ENCODE peak calls at places on chromosomes 5 and 9, in ten cellular contexts. Z, V, F, J, B, K, I, O, C and X are unnamed samples.

GRCh38 chr5:8908055-8908683 is 637.7 kb downstream of the SEMA5A start:
- DNase-seq in Z (no peak), I (no peak), V (no peak), O (no peak), J (peak; percentile 57), B (peak; percentile 71), K (peak; percentile 46), F (peak; percentile 44), C (peak; percentile 7), X (no peak)

GRCh38 chr5:67996596-67996995 is 219.0 kb upstream of the PIK3R1 start:
- DNase-seq in Z (no peak), O (no peak), C (no peak), B (no peak), F (no peak), K (no peak), J (no peak), I (no peak), V (no peak), X (no peak)

GRCh38 chr5:29015523-29015922 is 1977.1 kb upstream of the CDH9 start:
- DNase-seq in F (no peak), I (no peak), J (no peak), O (no peak), C (no peak), V (no peak), K (no peak), B (no peak), Z (no peak), X (no peak)

GRCh38 chr5:169404223-169404622 is 103.3 kb upstream of the SLIT3 start:
- DNase-seq in B (no peak), C (no peak), O (no peak), J (no peak), K (no peak), I (no peak), V (no peak), F (no peak), Z (no peak), X (no peak)

GRCh38 chr9:99019523-99020331 is 76.0 kb downstream of the COL15A1 start:
- DNase-seq in B (no peak), I (no peak), K (no peak), F (peak; percentile 74), C (peak; percentile 84), J (no peak), O (no peak), Z (no peak), V (no peak), X (no peak)

GRCh38 chr5:124289122-124289521 is 457.3 kb downstream of the ZNF608 start:
- DNase-seq in Z (no peak), I (no peak), O (no peak), B (no peak), K (no peak), F (no peak), C (no peak), J (no peak), V (no peak), X (no peak)

GRCh38 chr9:33447404-33448158 is at the start of gene AQP3:
- DNase-seq in O (peak; percentile 83), V (peak; percentile 81), B (peak; percentile 82), I (no peak), K (peak; percentile 66), C (no peak), F (no peak), Z (peak; percentile 43), J (peak; percentile 50), X (no peak)

GRCh38 chr9:110255417-110256141 is 728 bp downstream of the TXN start:
- DNase-seq in K (peak; percentile 65), J (peak; percentile 66), I (peak; percentile 85), Z (peak; percentile 17), B (peak; percentile 51), F (peak; percentile 80), C (peak; percentile 33), V (peak; percentile 74), O (peak; percentile 12), X (no peak)

GRCh38 chr5:116572375-116573278 is 2.0 kb downstream of the SEMA6A start:
- DNase-seq in K (peak; percentile 2), C (no peak), I (no peak), Z (no peak), J (no peak), B (peak; percentile 68), F (no peak), V (peak; percentile 62), O (no peak), X (no peak)

GRCh38 chr9:112881366-112881765 is 9.3 kb downstream of the SLC46A2 start:
- DNase-seq in F (peak; percentile 77), I (no peak), C (peak; percentile 85), K (no peak), J (no peak), V (no peak), B (no peak), Z (no peak), O (no peak), X (no peak)

GRCh38 chr5:124315746-124316415 is 430.6 kb downstream of the ZNF608 start:
- DNase-seq in C (peak; percentile 95), O (no peak), K (no peak), J (no peak), B (no peak), Z (no peak), F (no peak), I (no peak), V (no peak), X (no peak)

GRCh38 chr9:115254781-115255180 is 136.8 kb upstream of the TNC start:
- DNase-seq in B (no peak), K (no peak), J (no peak), Z (no peak), F (no peak), I (no peak), C (no peak), V (no peak), O (no peak), X (no peak)

GRCh38 chr5:1494780-1495524 is 28.8 kb downstream of the LPCAT1 start:
- DNase-seq in I (peak; percentile 75), V (peak; percentile 75), K (no peak), F (no peak), B (no peak), Z (peak; percentile 40), J (peak; percentile 97), O (peak; percentile 23), C (no peak), X (no peak)

GRCh38 chr9:34624475-34624984 is 4.2 kb upstream of the DCTN3 start:
- DNase-seq in C (no peak), B (peak; percentile 53), K (no peak), J (no peak), I (no peak), F (no peak), O (no peak), V (no peak), Z (no peak), X (no peak)

GRCh38 chr5:54718647-54719046 is 201.1 kb downstream of the SNX18 start:
- DNase-seq in V (peak; percentile 63), Z (no peak), O (no peak), K (no peak), I (no peak), F (no peak), C (no peak), B (no peak), J (no peak), X (peak; percentile 92)

GRCh38 chr9:133861103-133861502 is 123.0 kb upstream of the SARDH start:
- DNase-seq in J (no peak), F (no peak), B (no peak), O (no peak), K (no peak), C (no peak), I (no peak), Z (no peak), V (no peak), X (no peak)

GRCh38 chr5:123754167-123754840 is 242.3 kb downstream of the CSNK1G3 start:
- DNase-seq in C (no peak), B (no peak), F (no peak), I (no peak), J (no peak), O (no peak), K (no peak), Z (no peak), V (no peak), X (no peak)

GRCh38 chr5:76384189-76384588 is 18.9 kb upstream of the IQGAP2 start:
- DNase-seq in B (no peak), Z (no peak), J (no peak), O (no peak), F (no peak), K (no peak), C (no peak), V (no peak), I (no peak), X (no peak)

GRCh38 chr9:120043448-120043847 is 536.5 kb downstream of the CDK5RAP2 start:
- DNase-seq in C (no peak), K (no peak), J (no peak), I (no peak), V (no peak), O (no peak), F (no peak), Z (no peak), B (no peak), X (no peak)

GRCh38 chr9:27447036-27447700 is 76.9 kb upstream of the IFNK start:
- DNase-seq in K (no peak), C (no peak), F (no peak), J (no peak), B (no peak), V (no peak), I (no peak), O (no peak), Z (no peak), X (no peak)

GRCh38 chr9:82972446-82972845 is 90.5 kb downstream of the RASEF start:
- DNase-seq in K (no peak), F (no peak), V (no peak), B (no peak), C (no peak), Z (no peak), O (no peak), I (no peak), J (no peak), X (no peak)